ENCODE peak calls at places on chromosome 12, in six cellular contexts. N is astrocyte; Z is DMS153; W is GM23338; B is thoracic aorta; T is activated CD4-positive, alpha-beta memory T cell treated with anti-CD3 and anti-CD28 coated beads for 36 hours. X is an unnamed sample.

GRCh38 chr12:116443706-116444589 is 115.2 kb upstream of the MAP1LC3B2 start:
- DNase-seq in N (no peak), Z (no peak), W (no peak), B (no peak), T (peak; percentile 47), X (no peak)

GRCh38 chr12:79688376-79689040 is 2.3 kb downstream of the PAWR start:
- DNase-seq in N (no peak), Z (no peak), W (no peak), B (no peak), T (no peak), X (no peak)

GRCh38 chr12:92506891-92507290 is 195.9 kb upstream of the PLEKHG7 start:
- DNase-seq in N (no peak), Z (no peak), W (no peak), B (no peak), T (no peak), X (no peak)

GRCh38 chr12:108565976-108566375 is 3.6 kb downstream of the ISCU start:
- DNase-seq in N (peak; percentile 54), Z (peak; percentile 95), W (no peak), B (no peak), T (peak; percentile 85), X (peak; percentile 73)

GRCh38 chr12:124684971-124685688 is 117.7 kb upstream of the NCOR2 start:
- DNase-seq in N (peak; percentile 83), Z (no peak), W (no peak), B (no peak), T (peak; percentile 18), X (peak; percentile 69)

GRCh38 chr12:41576925-41577324 is 388.8 kb downstream of the PDZRN4 start:
- DNase-seq in N (no peak), Z (no peak), W (peak; percentile 66), B (no peak), T (no peak), X (no peak)

GRCh38 chr12:52052471-52053186 is 1.4 kb downstream of the NR4A1 start:
- DNase-seq in N (no peak), Z (no peak), W (peak; percentile 30), B (no peak), T (peak; percentile 43), X (peak; percentile 47)

GRCh38 chr12:46372131-46372851 is at the start of gene SLC38A2:
- DNase-seq in N (peak; percentile 75), Z (peak; percentile 81), W (peak; percentile 38), B (peak; percentile 88), T (peak; percentile 97), X (peak; percentile 90)

GRCh38 chr12:19248929-19249602 is 119.5 kb downstream of the PLEKHA5 start:
- DNase-seq in N (no peak), Z (no peak), W (no peak), B (no peak), T (no peak), X (peak; percentile 88)

GRCh38 chr12:95996034-95996658 is at the start of gene HAL:
- DNase-seq in N (no peak), Z (no peak), W (no peak), B (no peak), T (no peak), X (no peak)

GRCh38 chr12:75641031-75641780 is 129.8 kb upstream of the KRR1 start:
- DNase-seq in N (peak; percentile 99), Z (no peak), W (no peak), B (no peak), T (peak; percentile 67), X (peak; percentile 80)

GRCh38 chr12:58537278-58537677 is 383.0 kb downstream of the LRIG3 start:
- DNase-seq in N (peak; percentile 69), Z (no peak), W (no peak), B (no peak), T (no peak), X (peak; percentile 82)

GRCh38 chr12:45299132-45299692 is 83.3 kb downstream of the ANO6 start:
- DNase-seq in N (peak; percentile 74), Z (no peak), W (no peak), B (no peak), T (no peak), X (peak; percentile 64)

GRCh38 chr12:125755512-125755911 is 690.3 kb downstream of the AACS start:
- DNase-seq in N (no peak), Z (no peak), W (no peak), B (no peak), T (no peak), X (no peak)

GRCh38 chr12:103840399-103840880 is 594 bp downstream of the NT5DC3 start:
- DNase-seq in N (peak; percentile 11), Z (no peak), W (no peak), B (peak; percentile 35), T (peak; percentile 57), X (peak; percentile 25)

GRCh38 chr12:65529771-65530435 is 251.4 kb downstream of the MSRB3 start:
- DNase-seq in N (no peak), Z (no peak), W (no peak), B (no peak), T (no peak), X (no peak)

GRCh38 chr12:52081263-52081733 is 1.8 kb downstream of the SMIM41 start:
- DNase-seq in N (no peak), Z (no peak), W (no peak), B (no peak), T (no peak), X (no peak)

GRCh38 chr12:96402061-96402460 is 1.8 kb upstream of the CDK17 start:
- DNase-seq in N (no peak), Z (no peak), W (peak; percentile 77), B (no peak), T (peak; percentile 53), X (no peak)

GRCh38 chr12:13347241-13348043 is 150.9 kb downstream of the EMP1 start:
- DNase-seq in N (peak; percentile 68), Z (no peak), W (no peak), B (no peak), T (peak; percentile 76), X (peak; percentile 56)

GRCh38 chr12:32264995-32265394 is 134.4 kb upstream of the FGD4 start:
- DNase-seq in N (no peak), Z (no peak), W (no peak), B (no peak), T (no peak), X (peak; percentile 68)

GRCh38 chr12:93664573-93665138 is 12.5 kb upstream of the CRADD start:
- DNase-seq in N (peak; percentile 11), Z (no peak), W (no peak), B (no peak), T (no peak), X (peak; percentile 25)

GRCh38 chr12:11347810-11348209 is 37.6 kb upstream of the PRB4 start:
- DNase-seq in N (no peak), Z (no peak), W (peak; percentile 33), B (no peak), T (no peak), X (no peak)

GRCh38 chr12:96571101-96571862 is 81.9 kb downstream of the CFAP54 start:
- DNase-seq in N (peak; percentile 33), Z (no peak), W (no peak), B (no peak), T (peak; percentile 33), X (no peak)

GRCh38 chr12:8057839-8058238 is 8.3 kb downstream of the C3AR1 start:
- DNase-seq in N (peak; percentile 13), Z (no peak), W (no peak), B (no peak), T (no peak), X (peak; percentile 67)